ENCODE peak calls at places on chromosome 1, in four cellular contexts. One of them, this sample, is unnamed.

GRCh38 chr1:67573481-67573880 is 111.5 kb upstream of the GADD45A start:
- ATAC-seq in activated T-cell treated with anti-CD3 and anti-CD28 coated beads, Interleukin-2, amount 50 U/mL, for 4 hours: peak
- ATAC-seq in activated CD8-positive, alpha-beta memory T cell treated with anti-CD3 and anti-CD28 coated beads, Interleukin-2, amount 10 ng/mL, durations not matched to agents 7 days and 5 days: no peak
- ATAC-seq in activated B cell treated with CpG ODN at 0.5 μM for 24 hours: no peak
- ATAC-seq in this sample: no peak

GRCh38 chr1:65791396-65791795 is 1.3 kb upstream of the PDE4B start:
- ATAC-seq in activated B cell treated with CpG ODN at 0.5 μM for 24 hours: no peak
- ATAC-seq in activated T-cell treated with anti-CD3 and anti-CD28 coated beads, Interleukin-2, amount 50 U/mL, for 4 hours: no peak
- ATAC-seq in activated CD8-positive, alpha-beta memory T cell treated with anti-CD3 and anti-CD28 coated beads, Interleukin-2, amount 10 ng/mL, durations not matched to agents 7 days and 5 days: no peak
- ATAC-seq in this sample: no peak

GRCh38 chr1:189336115-189337100 is 1141.3 kb downstream of the BRINP3 start:
- ATAC-seq in activated T-cell treated with anti-CD3 and anti-CD28 coated beads, Interleukin-2, amount 50 U/mL, for 4 hours: no peak
- ATAC-seq in activated B cell treated with CpG ODN at 0.5 μM for 24 hours: no peak
- ATAC-seq in activated CD8-positive, alpha-beta memory T cell treated with anti-CD3 and anti-CD28 coated beads, Interleukin-2, amount 10 ng/mL, durations not matched to agents 7 days and 5 days: no peak
- ATAC-seq in this sample: no peak

GRCh38 chr1:153623091-153623490 is 4.2 kb downstream of the S100A13 start:
- ATAC-seq in activated B cell treated with CpG ODN at 0.5 μM for 24 hours: no peak
- ATAC-seq in activated CD8-positive, alpha-beta memory T cell treated with anti-CD3 and anti-CD28 coated beads, Interleukin-2, amount 10 ng/mL, durations not matched to agents 7 days and 5 days: no peak
- ATAC-seq in activated T-cell treated with anti-CD3 and anti-CD28 coated beads, Interleukin-2, amount 50 U/mL, for 4 hours: no peak
- ATAC-seq in this sample: no peak

GRCh38 chr1:208030320-208031091 is 119.6 kb upstream of the CD34 start:
- ATAC-seq in activated B cell treated with CpG ODN at 0.5 μM for 24 hours: no peak
- ATAC-seq in activated T-cell treated with anti-CD3 and anti-CD28 coated beads, Interleukin-2, amount 50 U/mL, for 4 hours: no peak
- ATAC-seq in activated CD8-positive, alpha-beta memory T cell treated with anti-CD3 and anti-CD28 coated beads, Interleukin-2, amount 10 ng/mL, durations not matched to agents 7 days and 5 days: no peak
- ATAC-seq in this sample: peak

GRCh38 chr1:210416049-210416448 is 87.3 kb downstream of the HHAT start:
- ATAC-seq in activated T-cell treated with anti-CD3 and anti-CD28 coated beads, Interleukin-2, amount 50 U/mL, for 4 hours: no peak
- ATAC-seq in activated B cell treated with CpG ODN at 0.5 μM for 24 hours: no peak
- ATAC-seq in activated CD8-positive, alpha-beta memory T cell treated with anti-CD3 and anti-CD28 coated beads, Interleukin-2, amount 10 ng/mL, durations not matched to agents 7 days and 5 days: no peak
- ATAC-seq in this sample: no peak

GRCh38 chr1:21936366-21937031 is 611 bp downstream of the HSPG2 start:
- ATAC-seq in activated B cell treated with CpG ODN at 0.5 μM for 24 hours: peak
- ATAC-seq in activated CD8-positive, alpha-beta memory T cell treated with anti-CD3 and anti-CD28 coated beads, Interleukin-2, amount 10 ng/mL, durations not matched to agents 7 days and 5 days: no peak
- ATAC-seq in activated T-cell treated with anti-CD3 and anti-CD28 coated beads, Interleukin-2, amount 50 U/mL, for 4 hours: peak
- ATAC-seq in this sample: no peak

GRCh38 chr1:203796223-203796747 is 862 bp downstream of the ZBED6 start:
- ATAC-seq in activated B cell treated with CpG ODN at 0.5 μM for 24 hours: peak
- ATAC-seq in activated T-cell treated with anti-CD3 and anti-CD28 coated beads, Interleukin-2, amount 50 U/mL, for 4 hours: peak
- ATAC-seq in activated CD8-positive, alpha-beta memory T cell treated with anti-CD3 and anti-CD28 coated beads, Interleukin-2, amount 10 ng/mL, durations not matched to agents 7 days and 5 days: peak
- ATAC-seq in this sample: peak

GRCh38 chr1:148289647-148290046 is 137.6 kb upstream of the NBPF11 start:
- ATAC-seq in activated CD8-positive, alpha-beta memory T cell treated with anti-CD3 and anti-CD28 coated beads, Interleukin-2, amount 10 ng/mL, durations not matched to agents 7 days and 5 days: no peak
- ATAC-seq in activated T-cell treated with anti-CD3 and anti-CD28 coated beads, Interleukin-2, amount 50 U/mL, for 4 hours: no peak
- ATAC-seq in activated B cell treated with CpG ODN at 0.5 μM for 24 hours: no peak
- ATAC-seq in this sample: no peak

GRCh38 chr1:180508725-180509097 is 6.3 kb upstream of the ACBD6 start:
- ATAC-seq in activated T-cell treated with anti-CD3 and anti-CD28 coated beads, Interleukin-2, amount 50 U/mL, for 4 hours: no peak
- ATAC-seq in activated B cell treated with CpG ODN at 0.5 μM for 24 hours: no peak
- ATAC-seq in activated CD8-positive, alpha-beta memory T cell treated with anti-CD3 and anti-CD28 coated beads, Interleukin-2, amount 10 ng/mL, durations not matched to agents 7 days and 5 days: no peak
- ATAC-seq in this sample: peak

GRCh38 chr1:31683997-31684396 is 19.8 kb downstream of the COL16A1 start:
- ATAC-seq in activated T-cell treated with anti-CD3 and anti-CD28 coated beads, Interleukin-2, amount 50 U/mL, for 4 hours: no peak
- ATAC-seq in activated B cell treated with CpG ODN at 0.5 μM for 24 hours: peak
- ATAC-seq in activated CD8-positive, alpha-beta memory T cell treated with anti-CD3 and anti-CD28 coated beads, Interleukin-2, amount 10 ng/mL, durations not matched to agents 7 days and 5 days: peak
- ATAC-seq in this sample: peak

GRCh38 chr1:76254165-76255043 is 179.9 kb downstream of the ST6GALNAC3 start:
- ATAC-seq in activated CD8-positive, alpha-beta memory T cell treated with anti-CD3 and anti-CD28 coated beads, Interleukin-2, amount 10 ng/mL, durations not matched to agents 7 days and 5 days: no peak
- ATAC-seq in activated B cell treated with CpG ODN at 0.5 μM for 24 hours: no peak
- ATAC-seq in activated T-cell treated with anti-CD3 and anti-CD28 coated beads, Interleukin-2, amount 50 U/mL, for 4 hours: peak
- ATAC-seq in this sample: peak

GRCh38 chr1:24973315-24973714 is 43.2 kb upstream of the RUNX3 start:
- ATAC-seq in activated T-cell treated with anti-CD3 and anti-CD28 coated beads, Interleukin-2, amount 50 U/mL, for 4 hours: no peak
- ATAC-seq in activated B cell treated with CpG ODN at 0.5 μM for 24 hours: no peak
- ATAC-seq in activated CD8-positive, alpha-beta memory T cell treated with anti-CD3 and anti-CD28 coated beads, Interleukin-2, amount 10 ng/mL, durations not matched to agents 7 days and 5 days: no peak
- ATAC-seq in this sample: no peak

GRCh38 chr1:39422604-39423003 is 68.8 kb upstream of the BMP8A start:
- ATAC-seq in activated CD8-positive, alpha-beta memory T cell treated with anti-CD3 and anti-CD28 coated beads, Interleukin-2, amount 10 ng/mL, durations not matched to agents 7 days and 5 days: no peak
- ATAC-seq in activated T-cell treated with anti-CD3 and anti-CD28 coated beads, Interleukin-2, amount 50 U/mL, for 4 hours: peak
- ATAC-seq in activated B cell treated with CpG ODN at 0.5 μM for 24 hours: no peak
- ATAC-seq in this sample: no peak

GRCh38 chr1:180586671-180587155 is 27.9 kb downstream of the OVAAL start:
- ATAC-seq in activated T-cell treated with anti-CD3 and anti-CD28 coated beads, Interleukin-2, amount 50 U/mL, for 4 hours: peak
- ATAC-seq in activated CD8-positive, alpha-beta memory T cell treated with anti-CD3 and anti-CD28 coated beads, Interleukin-2, amount 10 ng/mL, durations not matched to agents 7 days and 5 days: no peak
- ATAC-seq in activated B cell treated with CpG ODN at 0.5 μM for 24 hours: no peak
- ATAC-seq in this sample: peak

GRCh38 chr1:15785683-15786082 is 21.8 kb downstream of the UQCRHL start:
- ATAC-seq in activated B cell treated with CpG ODN at 0.5 μM for 24 hours: no peak
- ATAC-seq in activated CD8-positive, alpha-beta memory T cell treated with anti-CD3 and anti-CD28 coated beads, Interleukin-2, amount 10 ng/mL, durations not matched to agents 7 days and 5 days: no peak
- ATAC-seq in activated T-cell treated with anti-CD3 and anti-CD28 coated beads, Interleukin-2, amount 50 U/mL, for 4 hours: no peak
- ATAC-seq in this sample: peak

GRCh38 chr1:25477448-25478034 is 46.8 kb downstream of the MACO1 start:
- ATAC-seq in activated B cell treated with CpG ODN at 0.5 μM for 24 hours: peak
- ATAC-seq in activated T-cell treated with anti-CD3 and anti-CD28 coated beads, Interleukin-2, amount 50 U/mL, for 4 hours: peak
- ATAC-seq in activated CD8-positive, alpha-beta memory T cell treated with anti-CD3 and anti-CD28 coated beads, Interleukin-2, amount 10 ng/mL, durations not matched to agents 7 days and 5 days: no peak
- ATAC-seq in this sample: no peak

GRCh38 chr1:162357681-162358266 is 18.9 kb downstream of the SPATA46 start:
- ATAC-seq in activated T-cell treated with anti-CD3 and anti-CD28 coated beads, Interleukin-2, amount 50 U/mL, for 4 hours: no peak
- ATAC-seq in activated B cell treated with CpG ODN at 0.5 μM for 24 hours: no peak
- ATAC-seq in activated CD8-positive, alpha-beta memory T cell treated with anti-CD3 and anti-CD28 coated beads, Interleukin-2, amount 10 ng/mL, durations not matched to agents 7 days and 5 days: no peak
- ATAC-seq in this sample: peak

GRCh38 chr1:201384406-201384782 is 6.9 kb upstream of the TNNT2 start:
- ATAC-seq in activated CD8-positive, alpha-beta memory T cell treated with anti-CD3 and anti-CD28 coated beads, Interleukin-2, amount 10 ng/mL, durations not matched to agents 7 days and 5 days: no peak
- ATAC-seq in activated T-cell treated with anti-CD3 and anti-CD28 coated beads, Interleukin-2, amount 50 U/mL, for 4 hours: no peak
- ATAC-seq in activated B cell treated with CpG ODN at 0.5 μM for 24 hours: no peak
- ATAC-seq in this sample: no peak

GRCh38 chr1:239815074-239815473 is 276.6 kb upstream of the FMN2 start:
- ATAC-seq in activated T-cell treated with anti-CD3 and anti-CD28 coated beads, Interleukin-2, amount 50 U/mL, for 4 hours: no peak
- ATAC-seq in activated CD8-positive, alpha-beta memory T cell treated with anti-CD3 and anti-CD28 coated beads, Interleukin-2, amount 10 ng/mL, durations not matched to agents 7 days and 5 days: no peak
- ATAC-seq in activated B cell treated with CpG ODN at 0.5 μM for 24 hours: no peak
- ATAC-seq in this sample: no peak

GRCh38 chr1:209672705-209673630 is 2.2 kb upstream of the G0S2 start:
- ATAC-seq in activated CD8-positive, alpha-beta memory T cell treated with anti-CD3 and anti-CD28 coated beads, Interleukin-2, amount 10 ng/mL, durations not matched to agents 7 days and 5 days: peak
- ATAC-seq in activated T-cell treated with anti-CD3 and anti-CD28 coated beads, Interleukin-2, amount 50 U/mL, for 4 hours: peak
- ATAC-seq in activated B cell treated with CpG ODN at 0.5 μM for 24 hours: peak
- ATAC-seq in this sample: peak

GRCh38 chr1:100051893-100052292 is 80.8 kb downstream of the SASS6 start:
- ATAC-seq in activated CD8-positive, alpha-beta memory T cell treated with anti-CD3 and anti-CD28 coated beads, Interleukin-2, amount 10 ng/mL, durations not matched to agents 7 days and 5 days: no peak
- ATAC-seq in activated T-cell treated with anti-CD3 and anti-CD28 coated beads, Interleukin-2, amount 50 U/mL, for 4 hours: no peak
- ATAC-seq in activated B cell treated with CpG ODN at 0.5 μM for 24 hours: no peak
- ATAC-seq in this sample: peak

GRCh38 chr1:196030455-196030854 is 577.8 kb downstream of the KCNT2 start:
- ATAC-seq in activated CD8-positive, alpha-beta memory T cell treated with anti-CD3 and anti-CD28 coated beads, Interleukin-2, amount 10 ng/mL, durations not matched to agents 7 days and 5 days: no peak
- ATAC-seq in activated T-cell treated with anti-CD3 and anti-CD28 coated beads, Interleukin-2, amount 50 U/mL, for 4 hours: no peak
- ATAC-seq in activated B cell treated with CpG ODN at 0.5 μM for 24 hours: no peak
- ATAC-seq in this sample: no peak

GRCh38 chr1:112849967-112850641 is 105.9 kb downstream of the SLC16A1 start:
- ATAC-seq in activated CD8-positive, alpha-beta memory T cell treated with anti-CD3 and anti-CD28 coated beads, Interleukin-2, amount 10 ng/mL, durations not matched to agents 7 days and 5 days: no peak
- ATAC-seq in activated B cell treated with CpG ODN at 0.5 μM for 24 hours: no peak
- ATAC-seq in activated T-cell treated with anti-CD3 and anti-CD28 coated beads, Interleukin-2, amount 50 U/mL, for 4 hours: no peak
- ATAC-seq in this sample: no peak

GRCh38 chr1:228465571-228466146 is 21.5 kb upstream of the RNF187 start:
- ATAC-seq in activated T-cell treated with anti-CD3 and anti-CD28 coated beads, Interleukin-2, amount 50 U/mL, for 4 hours: no peak
- ATAC-seq in activated CD8-positive, alpha-beta memory T cell treated with anti-CD3 and anti-CD28 coated beads, Interleukin-2, amount 10 ng/mL, durations not matched to agents 7 days and 5 days: peak
- ATAC-seq in activated B cell treated with CpG ODN at 0.5 μM for 24 hours: no peak
- ATAC-seq in this sample: no peak